ENCODE peak calls at places on chromosomes 6 and 20, in five cellular contexts. J, C, F, S and K are unnamed samples.

GRCh38 chr20:57089701-57090144 is 176.7 kb downstream of the BMP7 start:
- DNase-seq in J (peak; percentile 29), C (peak; percentile 70), F (no peak), S (peak; percentile 77), K (peak; percentile 34)

GRCh38 chr6:149963462-149964242 is at the start of gene ULBP1:
- DNase-seq in C (peak; percentile 74), F (peak; percentile 40), S (peak; percentile 91), J (peak; percentile 79), K (peak; percentile 72)

GRCh38 chr6:145396499-145396898 is 338.8 kb downstream of the EPM2A start:
- DNase-seq in J (no peak), F (no peak), S (no peak), C (no peak), K (no peak)

GRCh38 chr20:20229595-20229994 is 138.3 kb upstream of the INSM1 start:
- DNase-seq in C (no peak), S (no peak), F (no peak), J (no peak), K (no peak)

GRCh38 chr6:33189625-33190024 is 2.6 kb downstream of the COL11A2 start:
- DNase-seq in J (no peak), F (no peak), S (no peak), C (no peak), K (peak; percentile 20)

GRCh38 chr20:57656252-57656820 is 36.1 kb upstream of the ZBP1 start:
- DNase-seq in F (peak; percentile 1), J (no peak), S (peak; percentile 21), C (peak; percentile 48), K (no peak)

GRCh38 chr6:26330835-26331808 is 33.9 kb upstream of the BTN3A2 start:
- DNase-seq in C (no peak), F (no peak), J (peak; percentile 46), S (peak; percentile 58), K (peak; percentile 44)

GRCh38 chr20:21322921-21323321 is 19.8 kb downstream of the XRN2 start:
- DNase-seq in C (no peak), S (peak; percentile 14), J (no peak), F (no peak), K (no peak)

GRCh38 chr6:142912125-142912524 is 32.9 kb downstream of the HIVEP2 start:
- DNase-seq in J (no peak), S (no peak), C (no peak), F (no peak), K (no peak)

GRCh38 chr6:154512214-154512613 is 1.7 kb upstream of the CNKSR3 start:
- DNase-seq in J (no peak), S (no peak), C (no peak), F (no peak), K (no peak)

GRCh38 chr6:166168616-166169548 is 1.2 kb upstream of the TBXT start:
- DNase-seq in J (no peak), F (no peak), C (no peak), S (peak; percentile 6), K (no peak)

GRCh38 chr6:168015492-168016175 is 18.2 kb downstream of the KIF25 start:
- DNase-seq in F (no peak), J (no peak), C (no peak), S (no peak), K (no peak)

GRCh38 chr20:38859070-38859690 is 53.7 kb downstream of the PPP1R16B start:
- DNase-seq in S (peak; percentile 75), C (no peak), F (no peak), J (no peak), K (no peak)

GRCh38 chr6:149924933-149925252 is 2.0 kb upstream of the RAET1G start:
- DNase-seq in J (no peak), F (no peak), S (no peak), C (no peak), K (no peak)

GRCh38 chr20:59095140-59095539 is 52.6 kb upstream of the PRELID3B start:
- DNase-seq in S (no peak), J (no peak), F (no peak), C (no peak), K (no peak)

DNA sequence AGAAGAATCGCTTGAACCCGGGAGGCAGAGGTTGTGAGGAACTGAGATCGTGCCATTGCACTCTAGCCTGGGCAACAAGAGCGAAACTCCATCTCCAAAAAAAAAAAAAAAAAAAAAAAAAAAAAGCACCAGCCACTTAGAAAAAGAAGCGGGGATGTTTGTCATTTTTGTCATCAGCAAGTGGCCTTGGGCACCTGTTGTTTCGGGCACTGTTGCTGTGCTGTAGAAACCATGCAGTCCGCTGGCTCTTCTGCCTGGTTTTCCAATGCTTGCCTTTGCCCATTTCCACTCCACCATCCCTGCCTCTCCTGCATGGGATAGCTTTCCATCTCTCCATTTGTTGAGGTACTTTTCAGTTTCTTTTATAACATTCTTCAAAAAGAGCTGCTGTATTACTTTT is 129.3 kb downstream of the ARID1B start:
- DNase-seq in C (no peak), F (no peak), S (no peak), J (no peak), K (no peak)
- H3K4me1 ChIP-seq in C (no peaks in the 10 kb centered on the region), F (peaks cover 2% of the 10 kb centered on the region), S (peaks cover 17% of the 10 kb centered on the region), J (no peaks in the 10 kb centered on the region), K (peaks cover 22% of the 10 kb centered on the region)

GRCh38 chr20:18739785-18740184 is 73.8 kb upstream of the SCP2D1 start:
- DNase-seq in J (peak; percentile 70), C (no peak), F (no peak), S (peak; percentile 6), K (no peak)
- H3K4me3 ChIP-seq in J (no peak overlapping the region), C (no peak overlapping the region), F (peak overlapping the region; percentile 27), S (no peak overlapping the region), K (no peak overlapping the region)

GRCh38 chr6:10659697-10660348 is 34.6 kb downstream of the C6orf52 start:
- DNase-seq in F (no peak), J (no peak), S (no peak), C (no peak), K (no peak)

GRCh38 chr6:10662742-10663141 is 31.7 kb downstream of the C6orf52 start:
- DNase-seq in F (no peak), C (no peak), J (no peak), S (no peak), K (no peak)

GRCh38 chr6:10655508-10656055 is 38.8 kb downstream of the C6orf52 start:
- DNase-seq in J (no peak), S (no peak), C (no peak), F (no peak), K (peak; percentile 17)

GRCh38 chr6:10662207-10662606 is 32.2 kb downstream of the C6orf52 start:
- DNase-seq in F (no peak), S (no peak), C (no peak), J (no peak), K (no peak)

DNA sequence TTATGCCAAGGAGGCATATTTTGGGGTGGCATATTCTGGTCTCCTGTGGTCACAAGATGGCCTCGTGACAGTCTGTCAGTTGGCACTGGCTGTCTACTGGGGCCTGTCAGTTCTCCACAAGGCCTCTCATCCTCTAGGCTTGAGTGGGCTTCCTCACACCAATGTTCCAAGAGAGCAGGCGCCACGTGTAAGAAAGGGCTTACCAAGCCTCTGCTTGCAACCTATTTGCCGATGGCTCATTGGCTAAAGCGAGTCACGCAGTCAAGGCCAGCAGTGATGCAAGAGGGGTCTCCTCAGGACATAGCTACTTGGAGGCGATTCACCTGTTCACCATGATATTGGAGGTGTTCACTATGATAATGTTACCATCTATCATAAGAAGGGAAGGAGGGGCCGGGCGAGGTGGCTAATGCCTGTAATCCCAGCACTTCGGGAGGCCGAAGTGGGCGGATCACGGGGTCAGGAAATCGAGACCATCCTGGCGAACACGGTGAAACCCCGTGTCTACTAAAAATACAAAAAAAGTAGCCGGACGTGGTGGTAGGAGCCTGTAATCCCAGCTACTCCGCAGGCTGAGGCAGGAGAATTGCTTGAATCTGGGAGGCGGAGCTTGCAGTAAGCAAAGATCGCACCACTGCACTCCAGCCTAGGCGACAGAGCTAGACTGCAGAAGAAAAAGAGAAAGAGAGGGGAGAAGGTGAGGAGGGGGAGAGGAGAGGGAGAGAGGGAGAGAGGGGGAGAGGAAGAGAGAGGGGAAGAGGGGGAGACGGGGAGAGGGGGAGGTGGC is 35.3 kb downstream of the C6orf52 start:
- DNase-seq in C (no peak), J (no peak), S (no peak), F (no peak), K (no peak)
- H3K27ac ChIP-seq in C (no peak overlapping the region), J (no peak overlapping the region), S (peak overlapping the region; percentile 17), F (peak overlapping the region; percentile 13), K (no peak overlapping the region)

GRCh38 chr6:41573268-41573667 is 27.1 kb downstream of the FOXP4 start:
- DNase-seq in S (no peak), J (no peak), F (no peak), C (no peak), K (no peak)
- H3K4me1 ChIP-seq in S (peaks cover 12% of the 10 kb centered on the region), J (peaks cover 6% of the 10 kb centered on the region), F (peaks cover 55% of the 10 kb centered on the region), C (no peaks in the 10 kb centered on the region), K (peaks cover 5% of the 10 kb centered on the region)